ENCODE peak calls at places on chromosomes 5 and 9, in eight cellular contexts. F, H, X, T, U, I, Q and A are unnamed samples.

GRCh38 chr9:121962421-121962820 is 130.7 kb downstream of the TTLL11 start:
- DNase-seq in F (no peak), H (no peak), X (no peak), T (no peak), U (no peak), I (no peak), Q (peak), A (no peak)

GRCh38 chr5:77828445-77828844 is 52.3 kb upstream of the TBCA start:
- DNase-seq in F (no peak), H (no peak), X (no peak), T (no peak), U (no peak), I (no peak), Q (no peak), A (no peak)

GRCh38 chr9:69122086-69122390 is 52.0 kb upstream of the TJP2 start:
- DNase-seq in F (peak), H (peak), X (no peak), T (peak), U (peak), I (peak), Q (peak), A (peak)

GRCh38 chr5:138724470-138725146 is 28.6 kb upstream of the CTNNA1 start:
- DNase-seq in F (no peak), H (no peak), X (no peak), T (no peak), U (no peak), I (no peak), Q (no peak), A (peak)

GRCh38 chr5:159515909-159516415 is 185.7 kb upstream of the IL12B start:
- DNase-seq in F (peak), H (peak), X (peak), T (peak), U (peak), I (peak), Q (peak), A (peak)

GRCh38 chr5:109455598-109456096 is 45.9 kb upstream of the PJA2 start:
- DNase-seq in F (peak), H (no peak), X (no peak), T (no peak), U (peak), I (peak), Q (peak), A (peak)

GRCh38 chr9:23088932-23089364 is 642.3 kb downstream of the DMRTA1 start:
- DNase-seq in F (no peak), H (no peak), X (peak), T (no peak), U (no peak), I (no peak), Q (no peak), A (peak)

GRCh38 chr5:53478411-53479044 is 1.9 kb upstream of the FST start:
- DNase-seq in F (no peak), H (no peak), X (peak), T (peak), U (peak), I (peak), Q (peak), A (peak)

GRCh38 chr9:1049641-1050040 is 516 bp upstream of the DMRT2 start:
- DNase-seq in F (no peak), H (no peak), X (peak), T (no peak), U (no peak), I (no peak), Q (no peak), A (peak)

GRCh38 chr5:143955140-143955539 is 143.2 kb downstream of the HMHB1 start:
- DNase-seq in F (no peak), H (no peak), X (no peak), T (no peak), U (peak), I (peak), Q (peak), A (no peak)

GRCh38 chr5:107670927-107671741 is at the start of gene EFNA5:
- DNase-seq in F (no peak), H (peak), X (peak), T (peak), U (peak), I (peak), Q (peak), A (peak)

GRCh38 chr9:93940951-93941350 is 14.2 kb downstream of the BARX1 start:
- DNase-seq in F (no peak), H (no peak), X (no peak), T (no peak), U (no peak), I (no peak), Q (no peak), A (no peak)

GRCh38 chr5:147177125-147177840 is 57.5 kb upstream of the STK32A start:
- DNase-seq in F (no peak), H (no peak), X (no peak), T (no peak), U (no peak), I (peak), Q (peak), A (no peak)

GRCh38 chr9:93950619-93951601 is 4.2 kb downstream of the BARX1 start:
- DNase-seq in F (no peak), H (no peak), X (no peak), T (no peak), U (peak), I (peak), Q (no peak), A (peak)

GRCh38 chr5:173242079-173242478 is 7.1 kb upstream of the NKX2-5 start:
- DNase-seq in F (no peak), H (no peak), X (no peak), T (no peak), U (no peak), I (no peak), Q (no peak), A (no peak)

GRCh38 chr9:89674667-89675402 is 70.0 kb downstream of the GADD45G start:
- DNase-seq in F (no peak), H (no peak), X (no peak), T (no peak), U (peak), I (peak), Q (no peak), A (no peak)

GRCh38 chr9:137441289-137441934 is at the start of gene ENTPD8:
- DNase-seq in F (no peak), H (no peak), X (no peak), T (no peak), U (no peak), I (no peak), Q (no peak), A (peak)

GRCh38 chr9:99822596-99823391 is 1.1 kb downstream of the NR4A3 start:
- DNase-seq in F (no peak), H (peak), X (peak), T (peak), U (peak), I (peak), Q (peak), A (no peak)

GRCh38 chr9:69484023-69484422 is 159.0 kb downstream of the ENTREP1 start:
- DNase-seq in F (no peak), H (no peak), X (no peak), T (no peak), U (no peak), I (no peak), Q (no peak), A (no peak)

GRCh38 chr9:126471084-126471611 is 142.6 kb upstream of the LMX1B start:
- DNase-seq in F (peak), H (peak), X (peak), T (peak), U (peak), I (peak), Q (peak), A (no peak)

GRCh38 chr9:76654575-76654974 is 109.7 kb upstream of the PCA3 start:
- DNase-seq in F (no peak), H (no peak), X (no peak), T (no peak), U (peak), I (peak), Q (peak), A (no peak)

DNA sequence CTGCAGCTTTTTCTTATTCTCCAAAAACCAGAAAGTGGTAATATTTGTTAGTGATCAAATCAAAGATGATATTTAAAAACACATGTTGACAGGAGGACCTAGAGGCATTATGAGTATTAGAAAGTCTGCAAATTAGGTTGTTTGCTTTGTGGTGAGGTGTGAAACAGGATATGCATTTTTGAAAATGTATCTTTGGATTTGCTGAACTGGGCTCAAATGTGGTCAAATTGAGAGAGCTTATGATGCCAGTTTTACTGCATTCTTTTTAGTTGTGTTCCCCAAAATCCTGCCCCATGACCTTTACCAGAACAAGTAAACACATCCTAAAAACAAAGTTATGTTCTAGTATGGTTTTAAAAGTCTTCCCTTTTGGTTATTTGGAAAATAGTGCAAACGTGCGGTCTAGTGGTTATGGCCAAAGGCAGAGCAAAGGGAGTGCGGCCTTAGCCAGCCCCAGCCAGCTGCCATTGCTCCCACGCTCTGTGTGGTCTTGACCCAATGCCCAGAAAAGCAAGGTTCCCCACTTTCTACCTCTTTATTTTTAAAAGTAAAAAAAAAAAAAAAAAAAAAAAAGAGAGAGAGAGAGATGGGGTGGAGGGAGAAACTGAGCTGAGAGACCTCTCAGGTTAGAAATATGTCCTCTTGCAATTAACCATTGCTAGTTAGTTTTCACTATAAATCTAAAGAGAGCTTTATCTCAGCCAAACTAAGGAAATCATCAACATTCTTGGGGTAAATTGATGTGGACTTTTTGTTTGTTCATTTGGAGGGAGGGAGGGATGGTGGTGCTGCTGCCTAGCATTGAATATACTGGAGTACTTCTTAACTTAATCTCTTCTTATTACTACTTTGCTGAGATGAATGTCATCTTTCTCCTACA is 176.6 kb downstream of the ARHGAP26 start:
- DNase-seq in F (no peak), H (no peak), X (no peak), T (no peak), U (no peak), I (no peak), Q (no peak), A (no peak)
- TF ChIP-seq CTCF in F (no peak), H (no peak), X (no peak), T (no peak), U (no peak), I (no peak), Q (no peak), A (no peak)

GRCh38 chr5:168877132-168877895 is 298.1 kb upstream of the PANK3 start:
- DNase-seq in F (no peak), H (no peak), X (peak), T (no peak), U (no peak), I (no peak), Q (no peak), A (no peak)
- TF ChIP-seq CTCF in F (no peak), H (no peak), X (no peak), T (no peak), U (no peak), I (no peak), Q (no peak), A (no peak)

GRCh38 chr5:151745071-151745705 is 13.2 kb downstream of the ATOX1 start:
- DNase-seq in F (peak), H (no peak), X (no peak), T (peak), U (peak), I (peak), Q (peak), A (peak)

GRCh38 chr5:151743535-151743934 is 14.9 kb downstream of the ATOX1 start:
- DNase-seq in F (no peak), H (no peak), X (no peak), T (no peak), U (no peak), I (no peak), Q (peak), A (no peak)

GRCh38 chr5:151741678-151742423 is 16.6 kb downstream of the ATOX1 start:
- DNase-seq in F (no peak), H (no peak), X (no peak), T (no peak), U (peak), I (peak), Q (peak), A (peak)

GRCh38 chr5:151740958-151741373 is 17.5 kb downstream of the ATOX1 start:
- DNase-seq in F (no peak), H (no peak), X (no peak), T (no peak), U (peak), I (peak), Q (peak), A (no peak)

DNA sequence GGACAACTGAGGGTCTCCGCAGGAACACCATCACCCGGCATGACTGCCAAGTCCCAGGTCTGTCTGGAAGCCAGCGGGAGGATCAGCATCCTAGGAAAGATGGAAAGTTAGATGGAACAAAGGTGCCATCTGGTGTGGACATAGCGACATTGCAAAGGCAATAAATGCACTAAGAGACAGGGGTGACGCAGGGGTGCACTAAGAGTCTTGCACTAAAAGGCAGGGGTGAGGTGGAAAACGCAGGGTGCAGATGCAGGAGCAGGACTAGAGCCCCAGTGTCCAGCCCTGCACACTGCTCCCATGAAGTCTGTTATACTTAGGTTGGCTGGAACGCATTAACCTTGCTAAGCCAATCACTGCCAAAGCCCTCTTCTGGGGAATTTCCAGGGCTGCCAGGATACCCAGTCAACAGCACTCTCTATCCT is 15.5 kb downstream of the ATOX1 start:
- DNase-seq in F (no peak), H (peak), X (no peak), T (no peak), U (peak), I (peak), Q (peak), A (peak)
- TF ChIP-seq CTCF in F (peak), H (peak), X (peak), T (no peak), U (peak), I (peak), Q (peak), A (peak)

GRCh38 chr9:82188817-82189216 is 200.2 kb downstream of the SPATA31D1 start:
- DNase-seq in F (no peak), H (no peak), X (peak), T (no peak), U (no peak), I (no peak), Q (no peak), A (no peak)
- TF ChIP-seq CTCF in F (no peak), H (no peak), X (peak), T (no peak), U (no peak), I (no peak), Q (no peak), A (no peak)

GRCh38 chr5:61277190-61277589 is 54.9 kb upstream of the ZSWIM6 start:
- DNase-seq in F (no peak), H (no peak), X (no peak), T (no peak), U (peak), I (peak), Q (peak), A (no peak)
- TF ChIP-seq CTCF in F (no peak), H (no peak), X (no peak), T (no peak), U (peak), I (peak), Q (peak), A (no peak)

GRCh38 chr9:21696411-21696865 is 106.0 kb upstream of the MTAP start:
- DNase-seq in F (no peak), H (no peak), X (peak), T (no peak), U (peak), I (no peak), Q (no peak), A (no peak)
- TF ChIP-seq CTCF in F (no peak), H (no peak), X (no peak), T (no peak), U (peak), I (no peak), Q (peak), A (no peak)

GRCh38 chr9:134135343-134136116 is at the start of gene WDR5:
- DNase-seq in F (peak), H (peak), X (peak), T (peak), U (peak), I (peak), Q (peak), A (peak)
- TF ChIP-seq CTCF in F (no peak), H (peak), X (peak), T (no peak), U (peak), I (no peak), Q (peak), A (no peak)

DNA sequence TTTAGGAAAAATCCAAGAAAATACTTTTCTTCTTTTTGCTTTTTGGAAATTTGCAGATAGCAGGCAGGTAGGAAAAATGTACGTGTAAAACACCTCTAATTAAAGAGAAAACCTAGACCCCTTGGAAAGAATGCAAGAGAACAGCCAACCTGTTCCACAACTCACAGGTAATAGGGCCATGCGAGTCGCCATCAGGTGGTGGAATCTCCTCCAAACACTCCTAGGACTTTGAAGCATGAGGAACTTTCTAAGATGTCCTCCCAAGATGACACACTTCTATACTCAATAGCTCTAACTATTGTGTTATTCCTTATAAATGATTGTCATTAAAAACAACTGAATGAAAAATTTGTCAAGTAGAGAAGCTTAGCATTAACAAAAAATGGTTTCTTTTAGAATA is 174.0 kb downstream of the TMC1 start:
- DNase-seq in F (no peak), H (no peak), X (no peak), T (no peak), U (no peak), I (no peak), Q (no peak), A (no peak)
- TF ChIP-seq CTCF in F (no peak), H (no peak), X (no peak), T (no peak), U (no peak), I (no peak), Q (no peak), A (no peak)

DNA sequence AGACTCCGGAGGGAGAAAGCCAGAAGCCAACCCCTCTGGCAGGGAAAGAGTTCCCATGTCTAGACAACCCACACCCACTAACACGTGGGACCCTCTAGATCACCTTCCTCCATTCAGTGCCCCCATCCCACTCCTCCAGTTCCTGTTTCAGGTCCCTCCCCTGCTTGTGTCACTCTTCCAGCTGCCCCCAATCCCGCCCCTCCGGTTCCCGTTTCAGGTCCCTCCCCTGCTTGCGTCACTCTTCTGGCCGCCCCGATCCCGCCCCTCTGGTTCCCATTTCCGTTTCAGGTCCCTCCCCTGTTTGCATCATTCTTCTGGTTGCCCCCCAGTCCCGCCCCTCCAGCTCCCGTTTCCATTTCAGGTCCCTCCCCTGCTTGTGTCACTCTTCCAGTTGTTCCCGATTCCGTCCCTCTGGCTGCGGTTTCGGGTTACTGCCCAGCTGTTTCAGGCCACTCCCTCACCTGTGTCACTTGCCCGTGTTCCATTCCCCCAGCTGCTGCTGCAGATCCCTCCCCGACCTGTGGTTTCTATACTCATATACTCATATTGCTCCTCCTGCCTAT is 64.8 kb upstream of the RANBP6 start:
- DNase-seq in F (peak), H (peak), X (peak), T (peak), U (peak), I (peak), Q (peak), A (peak)
- TF ChIP-seq CTCF in F (peak), H (peak), X (no peak), T (no peak), U (peak), I (no peak), Q (no peak), A (no peak)

GRCh38 chr5:66727630-66728029 is 131.4 kb downstream of the MAST4 start:
- DNase-seq in F (no peak), H (no peak), X (no peak), T (no peak), U (no peak), I (no peak), Q (no peak), A (no peak)

GRCh38 chr5:66720776-66721175 is 124.6 kb downstream of the MAST4 start:
- DNase-seq in F (no peak), H (no peak), X (no peak), T (no peak), U (no peak), I (no peak), Q (no peak), A (no peak)

GRCh38 chr5:66724336-66724735 is 128.1 kb downstream of the MAST4 start:
- DNase-seq in F (no peak), H (no peak), X (no peak), T (no peak), U (no peak), I (no peak), Q (no peak), A (no peak)

GRCh38 chr5:66722653-66723052 is 126.5 kb downstream of the MAST4 start:
- DNase-seq in F (no peak), H (no peak), X (no peak), T (no peak), U (no peak), I (no peak), Q (no peak), A (no peak)

GRCh38 chr5:66724740-66725139 is 128.5 kb downstream of the MAST4 start:
- DNase-seq in F (no peak), H (no peak), X (no peak), T (no peak), U (no peak), I (no peak), Q (no peak), A (no peak)
- TF ChIP-seq CTCF in F (no peak), H (no peak), X (peak), T (no peak), U (peak), I (peak), Q (peak), A (no peak)